ENCODE peak calls at places on chromosome 19, in ten cellular contexts. I is endodermal cell, Q is fibroblast of mammary gland, S is BE2C, Y is Calu3, T is neural progenitor cell, M is fibroblast of the aortic adventitia, V is lower leg skin, G is psoas muscle, O is stomach. R is an unnamed sample.

GRCh38 chr19:58544591-58545285 is 874 bp downstream of the TRIM28 start:
- DNase-seq in M (peak), V (no peak), Q (peak), G (no peak), S (peak), Y (peak), T (peak), O (no peak), I (no peak), R (no peak)

GRCh38 chr19:708154-709141 is at the start of gene PALM:
- DNase-seq in O (peak), M (no peak), Q (no peak), I (peak), S (peak), V (no peak), T (peak), Y (no peak), G (no peak), R (no peak)

GRCh38 chr19:49361438-49362047 is 673 bp downstream of the TEAD2 start:
- DNase-seq in Y (peak), I (peak), S (peak), T (peak), O (peak), Q (peak), G (peak), V (peak), M (peak), R (peak)

GRCh38 chr19:19817357-19817756 is 4.2 kb downstream of the ZNF506 start:
- DNase-seq in I (no peak), Y (no peak), V (no peak), Q (no peak), S (no peak), T (no peak), G (no peak), O (no peak), M (no peak), R (no peak)

GRCh38 chr19:29060833-29061364 is 152.1 kb downstream of the UQCRFS1 start:
- DNase-seq in O (no peak), G (no peak), Y (no peak), Q (no peak), M (no peak), S (no peak), I (peak), T (no peak), V (peak), R (no peak)

GRCh38 chr19:39969266-39969665 is 1.7 kb upstream of the PSMC4 start:
- DNase-seq in O (peak), Y (no peak), G (no peak), Q (peak), T (no peak), M (no peak), S (no peak), V (no peak), I (no peak), R (no peak)

GRCh38 chr19:42051166-42052115 is 18.6 kb downstream of the GRIK5 start:
- DNase-seq in M (no peak), Y (peak), T (no peak), Q (peak), V (no peak), I (no peak), S (no peak), G (no peak), O (peak), R (no peak)

GRCh38 chr19:38290631-38291147 is 13.4 kb upstream of the C19orf33 start:
- DNase-seq in O (peak), Y (peak), S (no peak), V (no peak), T (no peak), G (no peak), Q (peak), M (peak), I (no peak), R (no peak)

GRCh38 chr19:55600336-55601028 is 394 bp downstream of the ZNF524 start:
- DNase-seq in I (peak), V (peak), G (no peak), T (peak), M (no peak), O (no peak), Q (no peak), S (no peak), Y (no peak), R (no peak)

GRCh38 chr19:2275588-2276428 is 6.2 kb downstream of the PEAK3 start:
- DNase-seq in T (no peak), Q (no peak), I (no peak), G (peak), S (no peak), V (no peak), M (no peak), Y (no peak), O (peak), R (no peak)

GRCh38 chr19:39941615-39942507 is 7.4 kb upstream of the FCGBP start:
- DNase-seq in Q (peak), O (peak), M (no peak), I (no peak), G (no peak), S (no peak), T (peak), Y (peak), V (no peak), R (no peak)

GRCh38 chr19:754530-754929 is 3.6 kb downstream of the MISP start:
- DNase-seq in O (no peak), M (no peak), Q (no peak), I (no peak), V (no peak), G (no peak), Y (no peak), T (no peak), S (no peak), R (no peak)

GRCh38 chr19:16262618-16263017 is 62.0 kb upstream of the KLF2 start:
- DNase-seq in O (peak), M (peak), G (no peak), S (peak), Y (no peak), I (peak), Q (no peak), T (no peak), V (no peak), R (no peak)

GRCh38 chr19:53132231-53132991 is at the start of gene ZNF415:
- DNase-seq in V (peak), Q (peak), T (peak), G (peak), M (peak), S (peak), Y (no peak), O (peak), I (peak), R (peak)

GRCh38 chr19:41373993-41374392 is 2.3 kb upstream of the TMEM91 start:
- DNase-seq in V (peak), Q (peak), M (peak), T (no peak), O (peak), G (peak), S (peak), I (no peak), Y (no peak), R (no peak)

GRCh38 chr19:33902802-33903488 is 106.3 kb downstream of the KCTD15 start:
- DNase-seq in I (no peak), Q (no peak), S (no peak), Y (no peak), T (no peak), G (no peak), O (no peak), M (no peak), V (no peak), R (no peak)

GRCh38 chr19:35901854-35902661 is at the start of gene HCST:
- DNase-seq in T (no peak), G (no peak), O (no peak), S (no peak), Q (peak), I (no peak), Y (no peak), V (no peak), M (peak), R (no peak)

GRCh38 chr19:43437712-43438111 is 23.0 kb downstream of the TEX101 start:
- DNase-seq in T (no peak), Q (no peak), O (no peak), G (no peak), S (no peak), I (no peak), V (no peak), M (no peak), Y (no peak), R (no peak)

GRCh38 chr19:2372076-2372612 is 12.1 kb downstream of the TMPRSS9 start:
- DNase-seq in T (no peak), G (no peak), V (no peak), I (no peak), O (no peak), Q (no peak), S (no peak), Y (no peak), M (no peak), R (no peak)

GRCh38 chr19:16330368-16330801 is 5.8 kb downstream of the KLF2 start:
- DNase-seq in Y (peak), S (peak), I (peak), T (no peak), V (peak), M (peak), Q (peak), G (peak), O (peak), R (no peak)

GRCh38 chr19:51090471-51090870 is 7.8 kb upstream of the KLK14 start:
- DNase-seq in Q (no peak), I (no peak), M (no peak), V (no peak), Y (no peak), O (no peak), S (no peak), G (no peak), T (no peak), R (no peak)

GRCh38 chr19:48568345-48568886 is 16.4 kb downstream of the SULT2B1 start:
- DNase-seq in I (peak), Y (peak), M (peak), S (peak), Q (peak), O (peak), V (peak), T (peak), G (peak), R (no peak)

GRCh38 chr19:38073806-38074685 is 150.0 kb downstream of the DPF1 start:
- DNase-seq in O (no peak), T (peak), I (peak), Q (no peak), M (no peak), V (no peak), Y (no peak), G (no peak), S (no peak), R (no peak)

GRCh38 chr19:35266904-35267817 is 1.6 kb upstream of the USF2 start:
- DNase-seq in S (peak), I (peak), Y (no peak), G (peak), M (no peak), V (peak), Q (peak), O (no peak), T (peak), R (no peak)

GRCh38 chr19:12792048-12792852 is 964 bp downstream of the JUNB start:
- DNase-seq in Y (peak), G (peak), M (peak), V (peak), Q (peak), T (peak), S (peak), O (peak), I (peak), R (no peak)

GRCh38 chr19:39463403-39463802 is 17.2 kb upstream of the TIMM50 start:
- DNase-seq in V (no peak), I (no peak), O (no peak), G (no peak), Y (no peak), M (no peak), S (no peak), T (no peak), Q (no peak), R (no peak)

DNA sequence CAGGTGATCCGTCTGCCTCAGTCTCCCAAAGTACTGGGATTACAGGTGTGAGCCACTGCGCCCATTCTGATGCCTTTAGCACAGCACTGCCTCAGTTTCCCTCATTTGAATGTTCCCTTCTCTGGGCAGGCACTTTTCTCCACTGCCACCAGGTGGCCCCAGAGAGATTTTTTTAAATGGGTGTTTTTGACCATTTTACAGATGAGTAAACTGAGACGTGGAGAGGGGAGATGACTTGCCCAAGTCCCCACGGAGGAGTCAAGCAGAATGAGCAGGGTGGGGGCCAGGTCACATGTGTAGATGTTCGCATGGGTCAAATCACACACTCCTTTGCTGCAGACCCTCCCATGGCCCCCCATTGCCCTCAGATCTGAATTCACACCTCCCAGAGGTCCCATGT is 3.2 kb upstream of the PDE4C start:
- DNase-seq in Q (no peak), I (no peak), V (no peak), T (no peak), Y (no peak), G (no peak), M (no peak), O (no peak), S (no peak), R (no peak)
- TF ChIP-seq CTCF in Q (peak), I (peak), V (no peak), T (peak), Y (peak), G (peak), M (peak), O (no peak), S (peak), R (peak)

GRCh38 chr19:10420444-10421239 is at the start of gene PDE4A:
- DNase-seq in Y (no peak), T (peak), O (no peak), V (peak), Q (no peak), S (peak), M (no peak), I (peak), G (peak), R (no peak)
- TF ChIP-seq CTCF in Y (peak), T (peak), O (no peak), V (no peak), Q (no peak), S (peak), M (peak), I (peak), G (peak), R (peak)

DNA sequence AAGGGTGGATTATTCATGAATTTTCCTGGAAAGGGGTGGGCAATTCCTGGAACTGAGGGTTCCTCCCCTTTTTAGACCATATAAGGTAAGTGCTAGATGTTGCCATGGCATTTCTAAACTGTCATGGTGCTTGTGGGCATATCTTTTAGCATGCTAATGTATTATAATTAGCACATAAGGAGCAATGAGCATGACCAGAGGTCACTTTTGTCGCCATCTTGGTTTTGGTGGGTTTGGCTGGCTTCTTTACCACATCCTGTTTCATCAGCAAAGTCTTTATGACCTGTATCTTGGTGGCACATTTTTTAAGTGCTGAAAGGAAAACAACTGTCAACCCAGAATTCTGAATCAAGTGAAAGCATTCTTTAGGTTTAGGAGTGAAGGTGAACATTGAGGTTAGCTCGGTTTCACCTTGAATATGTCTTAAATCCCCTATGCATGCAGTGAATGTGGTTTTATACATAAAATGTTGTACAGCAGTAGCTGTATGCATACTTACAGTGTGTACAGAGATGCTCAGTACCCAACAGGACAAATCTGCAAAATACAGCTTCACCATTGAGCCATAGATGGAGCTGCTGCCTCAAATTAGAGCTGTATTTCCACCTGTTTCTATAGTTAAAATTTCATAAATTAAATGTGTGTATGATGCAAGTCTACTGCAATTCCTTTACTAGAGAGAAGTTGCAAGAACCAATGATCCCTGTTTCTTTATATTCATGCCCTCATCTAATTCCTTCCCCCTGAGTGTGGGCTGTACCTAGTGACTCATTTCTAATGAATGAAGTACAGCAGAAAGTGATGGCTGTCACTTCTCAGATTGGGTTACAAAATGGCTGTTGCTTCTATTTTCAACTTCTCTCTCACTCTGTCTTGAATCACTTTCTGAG is 25.3 kb upstream of the IGSF23 start:
- DNase-seq in Q (peak), M (peak), T (no peak), O (no peak), I (no peak), S (no peak), V (no peak), G (no peak), Y (peak), R (no peak)
- TF ChIP-seq CTCF in Q (no peak), M (peak), T (no peak), O (no peak), I (no peak), S (peak), V (no peak), G (peak), Y (peak), R (no peak)

GRCh38 chr19:6510618-6511017 is 8.5 kb upstream of the TUBB4A start:
- DNase-seq in O (no peak), G (no peak), Q (no peak), Y (no peak), S (no peak), M (no peak), V (no peak), I (no peak), T (no peak), R (no peak)
- TF ChIP-seq CTCF in O (no peak), G (no peak), Q (no peak), Y (no peak), S (no peak), M (no peak), V (no peak), I (no peak), T (no peak), R (no peak)

R was measured in type B pancreatic cell.